ENCODE peak calls at places on chromosomes 13 and 19, in seven cellular contexts. Z, J, R, D, C, A and F are unnamed samples.

GRCh38 chr13:31225998-31226675 is 26.4 kb downstream of the B3GLCT start:
- DNase-seq in Z (no peak), J (no peak), R (no peak), D (no peak), C (no peak), A (no peak), F (no peak)

GRCh38 chr19:3161453-3161852 is 17.1 kb upstream of the S1PR4 start:
- DNase-seq in Z (no peak), J (peak), R (no peak), D (no peak), C (no peak), A (no peak), F (no peak)

GRCh38 chr13:77000475-77000874 is 8.6 kb downstream of the CLN5 start:
- DNase-seq in Z (no peak), J (no peak), R (no peak), D (no peak), C (no peak), A (no peak), F (no peak)

GRCh38 chr19:5455367-5456129 is at the start of gene ZNRF4:
- DNase-seq in Z (no peak), J (no peak), R (no peak), D (no peak), C (no peak), A (no peak), F (no peak)

GRCh38 chr19:17289489-17289888 is 7.8 kb downstream of the ANKLE1 start:
- DNase-seq in Z (peak), J (peak), R (no peak), D (peak), C (no peak), A (peak), F (peak)

GRCh38 chr13:36057041-36057440 is 74.1 kb downstream of the DCLK1 start:
- DNase-seq in Z (no peak), J (peak), R (no peak), D (no peak), C (no peak), A (peak), F (no peak)

GRCh38 chr13:29934531-29935308 is 84.3 kb upstream of the UBL3 start:
- DNase-seq in Z (no peak), J (no peak), R (no peak), D (no peak), C (no peak), A (no peak), F (no peak)

GRCh38 chr13:76035711-76036110 is 399.6 kb downstream of the LMO7 start:
- DNase-seq in Z (no peak), J (peak), R (no peak), D (no peak), C (no peak), A (peak), F (no peak)

GRCh38 chr13:114134111-114134943 is 1.9 kb upstream of the RASA3 start:
- DNase-seq in Z (no peak), J (no peak), R (no peak), D (no peak), C (no peak), A (no peak), F (no peak)

GRCh38 chr13:32179708-32180107 is 135.5 kb downstream of the ZAR1L start:
- DNase-seq in Z (no peak), J (no peak), R (no peak), D (no peak), C (no peak), A (no peak), F (no peak)

GRCh38 chr19:11554160-11554559 is 4.9 kb downstream of the ELOF1 start:
- DNase-seq in Z (no peak), J (no peak), R (no peak), D (no peak), C (no peak), A (no peak), F (no peak)

GRCh38 chr13:33218426-33218825 is 67.1 kb downstream of the STARD13 start:
- DNase-seq in Z (no peak), J (no peak), R (no peak), D (no peak), C (no peak), A (no peak), F (no peak)

GRCh38 chr19:18781885-18782527 is 9.1 kb downstream of the COMP start:
- DNase-seq in Z (no peak), J (no peak), R (no peak), D (no peak), C (no peak), A (no peak), F (peak)